ENCODE peak calls at places on chromosome 10, in nine cellular contexts. P is NCI-H1092 treated with DMSO at 0.1 percent for 48 hours; X is GM13977; L is naive B cell; O is thoracic aorta; K is stimulated activated CD4-positive, alpha-beta T cell treated with anti-CD3 and anti-CD28 coated beads, TNF-alpha, amount 100 ng/mL, for 4 hours; A is iPS DF 19.7; C is caudate nucleus; Z is endothelial cell of umbilical vein. E is an unnamed sample.

GRCh38 chr10:74738985-74739567 is 87.3 kb upstream of the KAT6B start:
- DNase-seq in X (peak), C (no peak), O (no peak), L (peak), P (no peak), K (no peak), A (peak), Z (peak), E (peak)

GRCh38 chr10:95814011-95814727 is 58.2 kb downstream of the ENTPD1 start:
- DNase-seq in A (no peak), P (no peak), O (no peak), L (no peak), K (no peak), Z (peak), X (no peak), C (no peak), E (no peak)

GRCh38 chr10:11685787-11686218 is 56.4 kb upstream of the ECHDC3 start:
- DNase-seq in C (no peak), P (peak), X (peak), L (peak), K (no peak), Z (peak), O (no peak), A (no peak), E (peak)

GRCh38 chr10:101121661-101122045 is 9.4 kb upstream of the TLX1 start:
- DNase-seq in L (no peak), O (no peak), A (no peak), P (no peak), K (no peak), X (peak), C (no peak), Z (no peak), E (no peak)

GRCh38 chr10:129105266-129105665 is 361.8 kb upstream of the MGMT start:
- DNase-seq in C (no peak), K (no peak), Z (peak), O (no peak), P (no peak), L (no peak), A (no peak), X (no peak), E (no peak)

GRCh38 chr10:97810476-97810875 is 38.7 kb upstream of the SFRP5 start:
- DNase-seq in P (no peak), A (no peak), L (no peak), O (no peak), C (no peak), K (no peak), Z (no peak), X (no peak), E (no peak)

GRCh38 chr10:1434202-1434601 is 303.1 kb downstream of the ADARB2 start:
- DNase-seq in X (no peak), C (no peak), P (no peak), K (no peak), L (no peak), Z (no peak), A (no peak), O (no peak), E (no peak)

GRCh38 chr10:27620425-27621397 is 116.6 kb downstream of the RAB18 start:
- DNase-seq in Z (no peak), K (no peak), X (no peak), O (peak), L (no peak), C (no peak), P (no peak), A (no peak), E (no peak)

GRCh38 chr10:3807928-3808496 is 23.0 kb upstream of the KLF6 start:
- DNase-seq in A (no peak), K (no peak), C (no peak), X (no peak), P (no peak), L (no peak), O (no peak), Z (no peak), E (no peak)

GRCh38 chr10:124092270-124093075 is 925 bp downstream of the CHST15 start:
- DNase-seq in P (peak), O (no peak), Z (peak), L (peak), K (no peak), C (peak), A (no peak), X (peak), E (no peak)

GRCh38 chr10:120181154-120181553 is 275.9 kb upstream of the PLPP4 start:
- DNase-seq in C (no peak), O (no peak), A (no peak), L (no peak), P (no peak), X (no peak), K (no peak), Z (no peak), E (no peak)

GRCh38 chr10:110076559-110077318 is 69.0 kb downstream of the ADD3 start:
- DNase-seq in P (no peak), C (no peak), L (no peak), K (no peak), O (peak), Z (peak), A (no peak), X (peak), E (peak)

GRCh38 chr10:124740374-124741280 is 3.6 kb downstream of the FAM53B start:
- DNase-seq in P (no peak), O (no peak), A (no peak), X (peak), Z (peak), K (no peak), L (peak), C (no peak), E (no peak)

GRCh38 chr10:132667613-132668394 is 118.1 kb downstream of the NKX6-2 start:
- DNase-seq in C (no peak), Z (peak), A (no peak), K (no peak), L (no peak), P (no peak), O (no peak), X (no peak), E (no peak)

GRCh38 chr10:43267811-43268210 is 946 bp upstream of the RASGEF1A start:
- DNase-seq in Z (no peak), K (no peak), O (no peak), L (no peak), P (no peak), X (peak), A (no peak), C (no peak), E (no peak)

GRCh38 chr10:113056030-113056429 is 106.0 kb downstream of the TCF7L2 start:
- DNase-seq in A (no peak), X (no peak), P (no peak), C (no peak), L (no peak), O (no peak), K (no peak), Z (no peak), E (no peak)

GRCh38 chr10:131238669-131239280 is 72.7 kb downstream of the TCERG1L start:
- DNase-seq in C (no peak), P (no peak), O (no peak), A (no peak), K (no peak), L (no peak), Z (no peak), X (no peak), E (no peak)

GRCh38 chr10:132326925-132327324 is 5.1 kb upstream of the LRRC27 start:
- DNase-seq in C (no peak), P (no peak), X (no peak), O (no peak), A (no peak), Z (no peak), L (no peak), K (peak), E (no peak)

GRCh38 chr10:101297901-101298451 is 56.0 kb upstream of the BTRC start:
- DNase-seq in Z (peak), O (no peak), C (peak), K (peak), X (peak), A (no peak), L (peak), P (peak), E (no peak)

GRCh38 chr10:119365773-119366640 is 158.6 kb downstream of the GRK5 start:
- DNase-seq in P (no peak), C (no peak), X (no peak), A (no peak), O (no peak), Z (no peak), K (no peak), L (no peak), E (no peak)

GRCh38 chr10:119269737-119270136 is 62.4 kb downstream of the GRK5 start:
- DNase-seq in X (no peak), P (no peak), Z (no peak), A (no peak), O (no peak), K (no peak), C (no peak), L (no peak), E (no peak)

GRCh38 chr10:10804998-10805737 is 212.5 kb upstream of the CELF2 start:
- DNase-seq in L (no peak), P (no peak), O (no peak), K (no peak), Z (peak), A (no peak), X (no peak), C (no peak), E (no peak)

GRCh38 chr10:28796606-28797512 is 119.5 kb downstream of the BAMBI start:
- DNase-seq in K (no peak), C (no peak), X (no peak), L (no peak), Z (no peak), P (no peak), A (no peak), O (peak), E (no peak)

GRCh38 chr10:68284597-68284996 is 47.3 kb upstream of the HNRNPH3 start:
- DNase-seq in X (no peak), A (no peak), O (no peak), K (no peak), C (no peak), Z (no peak), L (no peak), P (no peak), E (no peak)

GRCh38 chr10:69629897-69630650 is at the start of gene FAM241B:
- DNase-seq in A (no peak), L (peak), O (no peak), K (peak), X (peak), Z (no peak), P (peak), C (peak), E (no peak)

GRCh38 chr10:68792115-68792514 is 35.2 kb upstream of the STOX1 start:
- DNase-seq in Z (peak), A (no peak), K (no peak), X (no peak), L (no peak), O (no peak), C (no peak), P (no peak), E (no peak)

GRCh38 chr10:124906551-124907001 is 35.3 kb upstream of the ZRANB1 start:
- DNase-seq in A (no peak), L (no peak), Z (no peak), O (no peak), P (no peak), K (no peak), X (no peak), C (no peak), E (no peak)

E was measured in GM12878.